ENCODE peak calls at places on chromosome 12, in ten cellular contexts. G, L, W, U, P, F, O, N, M and J are unnamed samples.

GRCh38 chr12:75315518-75315917 is 14.6 kb downstream of the CAPS2 start:
- DNase-seq in W (no peak), P (no peak), N (no peak), O (no peak), L (no peak), M (no peak), F (no peak), U (peak), G (no peak), J (no peak)

GRCh38 chr12:75747572-75747995 is 236.2 kb upstream of the KRR1 start:
- DNase-seq in L (no peak), U (no peak), W (no peak), F (no peak), O (no peak), G (no peak), N (no peak), P (no peak), M (no peak), J (no peak)

GRCh38 chr12:109291531-109292341 is 17.3 kb downstream of the FOXN4 start:
- DNase-seq in M (no peak), N (peak), U (no peak), W (peak), O (no peak), P (peak), L (no peak), F (peak), G (no peak), J (no peak)

GRCh38 chr12:90908465-90908864 is 46.5 kb downstream of the CCER1 start:
- DNase-seq in O (no peak), U (no peak), G (no peak), F (no peak), W (peak), L (no peak), P (no peak), N (no peak), M (no peak), J (peak)

GRCh38 chr12:41724216-41724615 is 420.5 kb downstream of the GXYLT1 start:
- DNase-seq in O (no peak), W (no peak), F (peak), M (no peak), U (no peak), L (no peak), N (no peak), P (no peak), G (no peak), J (no peak)

GRCh38 chr12:123690191-123690840 is 19.4 kb downstream of the TCTN2 start:
- DNase-seq in U (no peak), L (no peak), O (no peak), P (no peak), G (no peak), F (no peak), W (no peak), N (no peak), M (no peak), J (no peak)

GRCh38 chr12:89016970-89017778 is 335.1 kb downstream of the DUSP6 start:
- DNase-seq in W (peak), F (peak), O (no peak), M (peak), G (peak), U (peak), L (peak), P (peak), N (peak), J (peak)

GRCh38 chr12:122094735-122095561 is 16.4 kb downstream of the MLXIP start:
- DNase-seq in N (no peak), L (no peak), F (no peak), W (no peak), U (no peak), G (no peak), O (no peak), P (no peak), M (no peak), J (peak)

GRCh38 chr12:57454566-57455373 is at the start of gene INHBE:
- DNase-seq in G (no peak), N (no peak), O (no peak), L (no peak), M (no peak), W (no peak), F (no peak), P (peak), U (no peak), J (no peak)

GRCh38 chr12:109288571-109288970 is 20.5 kb downstream of the FOXN4 start:
- DNase-seq in W (no peak), P (no peak), L (no peak), U (no peak), N (no peak), F (no peak), O (no peak), M (no peak), G (no peak), J (no peak)

GRCh38 chr12:131281016-131281415 is 327.3 kb downstream of the ADGRD1 start:
- DNase-seq in N (no peak), F (no peak), L (no peak), M (no peak), U (no peak), P (no peak), W (no peak), G (no peak), O (peak), J (no peak)

GRCh38 chr12:117367006-117367638 is 5.7 kb upstream of the NOS1 start:
- DNase-seq in L (peak), N (peak), O (no peak), M (peak), P (peak), F (peak), U (peak), G (peak), W (peak), J (peak)

GRCh38 chr12:125128380-125128779 is 63.1 kb downstream of the AACS start:
- DNase-seq in W (no peak), L (no peak), O (no peak), N (no peak), G (no peak), P (no peak), F (no peak), U (no peak), M (no peak), J (no peak)

GRCh38 chr12:108080363-108080762 is 48.7 kb upstream of the WSCD2 start:
- DNase-seq in U (no peak), P (no peak), W (no peak), O (no peak), F (no peak), G (no peak), N (no peak), M (no peak), L (no peak), J (no peak)

GRCh38 chr12:48292030-48292429 is 58.7 kb downstream of the ZNF641 start:
- DNase-seq in O (no peak), M (no peak), L (no peak), F (no peak), N (no peak), W (no peak), U (no peak), G (no peak), P (no peak), J (no peak)

GRCh38 chr12:1845427-1845826 is 25.1 kb downstream of the LRTM2 start:
- DNase-seq in G (no peak), F (no peak), U (no peak), L (no peak), P (no peak), O (no peak), N (no peak), M (no peak), W (no peak), J (no peak)

GRCh38 chr12:10722502-10722904 is 620 bp downstream of the YBX3 start:
- DNase-seq in N (peak), M (peak), G (peak), W (peak), P (peak), L (no peak), O (peak), U (peak), F (no peak), J (no peak)

GRCh38 chr12:123104809-123105208 is 46.1 kb downstream of the PITPNM2 start:
- DNase-seq in L (no peak), O (no peak), U (no peak), N (no peak), P (no peak), F (no peak), G (no peak), M (no peak), W (no peak), J (no peak)

GRCh38 chr12:1607940-1608782 is 13.8 kb upstream of the FBXL14 start:
- DNase-seq in N (no peak), G (no peak), M (no peak), U (no peak), O (no peak), P (no peak), L (no peak), W (peak), F (no peak), J (peak)

GRCh38 chr12:50086148-50086547 is 1.0 kb downstream of the SMARCD1 start:
- DNase-seq in G (no peak), N (no peak), O (no peak), W (no peak), L (no peak), P (no peak), F (no peak), U (no peak), M (no peak), J (no peak)

GRCh38 chr12:89236237-89236636 is 116.1 kb downstream of the DUSP6 start:
- DNase-seq in F (no peak), W (peak), G (no peak), O (no peak), L (no peak), P (no peak), N (no peak), M (no peak), U (no peak), J (peak)

GRCh38 chr12:42729532-42729895 is 140.0 kb upstream of the PRICKLE1 start:
- DNase-seq in F (no peak), L (peak), P (no peak), N (no peak), M (no peak), O (no peak), U (no peak), G (no peak), W (no peak), J (no peak)

GRCh38 chr12:57761391-57761998 is 5.4 kb downstream of the CYP27B1 start:
- DNase-seq in M (no peak), N (no peak), U (no peak), W (no peak), G (no peak), O (no peak), P (no peak), L (no peak), F (no peak), J (no peak)

GRCh38 chr12:49052451-49053208 is 8.0 kb downstream of the KMT2D start:
- DNase-seq in F (no peak), U (no peak), W (no peak), M (no peak), O (no peak), L (no peak), G (no peak), P (no peak), N (no peak), J (no peak)

GRCh38 chr12:106581543-106582263 is 1.1 kb upstream of the RFX4 start:
- DNase-seq in W (peak), L (no peak), F (peak), M (peak), O (no peak), G (no peak), P (peak), N (no peak), U (no peak), J (no peak)